ENCODE peak calls at places on chromosomes 5 and 9, in six cellular contexts. G, O, J, L, V and Q are unnamed samples.

GRCh38 chr5:119427052-119427451 is 25.2 kb upstream of the HSD17B4 start:
- DNase-seq in L (no peak), G (no peak), O (no peak), V (no peak), J (no peak), Q (no peak)

GRCh38 chr5:94615843-94616242 is 2.6 kb downstream of the KIAA0825 start:
- DNase-seq in V (no peak), L (no peak), G (no peak), J (no peak), O (no peak), Q (no peak)

GRCh38 chr9:20024159-20024571 is 235.3 kb upstream of the SLC24A2 start:
- DNase-seq in V (no peak), G (no peak), O (no peak), J (no peak), L (no peak), Q (no peak)

GRCh38 chr9:134488251-134488900 is 153.2 kb upstream of the COL5A1 start:
- DNase-seq in V (no peak), G (no peak), O (no peak), L (no peak), J (no peak), Q (peak; percentile 43)

GRCh38 chr5:123813937-123814624 is 302.1 kb downstream of the CSNK1G3 start:
- DNase-seq in V (no peak), J (peak; percentile 43), O (no peak), G (peak; percentile 19), L (no peak), Q (peak; percentile 29)

GRCh38 chr5:108046955-108047670 is 334.8 kb downstream of the FBXL17 start:
- DNase-seq in V (no peak), L (no peak), J (no peak), G (no peak), O (no peak), Q (no peak)

GRCh38 chr9:125430611-125431305 is 169.1 kb downstream of the GAPVD1 start:
- DNase-seq in V (no peak), O (no peak), G (no peak), J (no peak), L (no peak), Q (no peak)

GRCh38 chr9:136255166-136255538 is 9.5 kb upstream of the QSOX2 start:
- DNase-seq in J (no peak), L (no peak), V (no peak), O (peak; percentile 27), G (no peak), Q (no peak)

GRCh38 chr9:74953235-74953741 is 576 bp upstream of the C9orf40 start:
- DNase-seq in L (no peak), V (no peak), J (no peak), O (no peak), G (no peak), Q (no peak)

GRCh38 chr5:137075163-137075970 is 423.8 kb downstream of the SPOCK1 start:
- DNase-seq in J (no peak), G (peak; percentile 77), O (peak; percentile 69), L (peak; percentile 69), V (peak; percentile 82), Q (peak; percentile 66)

GRCh38 chr5:58262226-58262625 is 197.7 kb downstream of the PLK2 start:
- DNase-seq in J (no peak), L (no peak), V (no peak), O (no peak), G (no peak), Q (no peak)

GRCh38 chr5:17081142-17081541 is 136.3 kb upstream of the BASP1 start:
- DNase-seq in O (no peak), L (no peak), V (no peak), J (no peak), G (no peak), Q (no peak)

GRCh38 chr9:109381011-109381729 is 60.3 kb upstream of the EPB41L4B start:
- DNase-seq in J (no peak), L (no peak), G (no peak), V (no peak), O (peak; percentile 38), Q (no peak)

GRCh38 chr5:136128416-136128935 is 4.2 kb upstream of the SMAD5 start:
- DNase-seq in J (no peak), O (no peak), L (no peak), G (no peak), V (no peak), Q (no peak)

GRCh38 chr9:132026932-132027585 is 52.6 kb downstream of the MED27 start:
- DNase-seq in O (no peak), J (no peak), L (no peak), G (no peak), V (no peak), Q (peak; percentile 68)

GRCh38 chr9:10633785-10634184 is 21.0 kb upstream of the PTPRD start:
- DNase-seq in O (no peak), J (no peak), V (no peak), G (no peak), L (no peak), Q (peak; percentile 15)

GRCh38 chr5:124659798-124660197 is 86.6 kb downstream of the ZNF608 start:
- DNase-seq in G (no peak), L (no peak), J (no peak), O (no peak), V (no peak), Q (no peak)

GRCh38 chr9:131734165-131734610 is 5.7 kb downstream of the RAPGEF1 start:
- DNase-seq in L (no peak), V (no peak), G (peak; percentile 56), O (no peak), J (no peak), Q (peak; percentile 50)

GRCh38 chr5:97923997-97924396 is 741.0 kb upstream of the RIOK2 start:
- DNase-seq in L (no peak), V (no peak), O (no peak), J (peak; percentile 45), G (no peak), Q (no peak)

GRCh38 chr9:123928471-123929176 is 1.3 kb downstream of the DENND1A start:
- DNase-seq in L (no peak), O (no peak), J (no peak), G (peak; percentile 60), V (no peak), Q (no peak)

GRCh38 chr5:179270581-179271300 is 74.5 kb downstream of the ADAMTS2 start:
- DNase-seq in O (no peak), J (no peak), G (peak; percentile 74), V (no peak), L (no peak), Q (no peak)

GRCh38 chr5:93887678-93888077 is 146.3 kb upstream of the POU5F2 start:
- DNase-seq in V (no peak), J (no peak), G (no peak), O (no peak), L (no peak), Q (no peak)

GRCh38 chr5:17412760-17413671 is 85.0 kb upstream of the TAF11L2 start:
- DNase-seq in G (no peak), O (no peak), J (no peak), V (peak; percentile 16), L (no peak), Q (no peak)

GRCh38 chr5:62376064-62376463 is 27.6 kb downstream of the DIMT1 start:
- DNase-seq in G (no peak), L (peak; percentile 21), J (no peak), V (peak; percentile 44), O (no peak), Q (no peak)

GRCh38 chr9:125924351-125924750 is 177.2 kb downstream of the PBX3 start:
- DNase-seq in J (no peak), G (no peak), O (no peak), V (no peak), L (no peak), Q (no peak)

GRCh38 chr5:109345699-109346098 is 64.1 kb downstream of the PJA2 start:
- DNase-seq in V (no peak), O (no peak), J (no peak), G (no peak), L (no peak), Q (no peak)

GRCh38 chr9:27426717-27427645 is 97.1 kb upstream of the IFNK start:
- DNase-seq in O (no peak), G (no peak), V (no peak), L (no peak), J (no peak), Q (peak; percentile 39)

DNA sequence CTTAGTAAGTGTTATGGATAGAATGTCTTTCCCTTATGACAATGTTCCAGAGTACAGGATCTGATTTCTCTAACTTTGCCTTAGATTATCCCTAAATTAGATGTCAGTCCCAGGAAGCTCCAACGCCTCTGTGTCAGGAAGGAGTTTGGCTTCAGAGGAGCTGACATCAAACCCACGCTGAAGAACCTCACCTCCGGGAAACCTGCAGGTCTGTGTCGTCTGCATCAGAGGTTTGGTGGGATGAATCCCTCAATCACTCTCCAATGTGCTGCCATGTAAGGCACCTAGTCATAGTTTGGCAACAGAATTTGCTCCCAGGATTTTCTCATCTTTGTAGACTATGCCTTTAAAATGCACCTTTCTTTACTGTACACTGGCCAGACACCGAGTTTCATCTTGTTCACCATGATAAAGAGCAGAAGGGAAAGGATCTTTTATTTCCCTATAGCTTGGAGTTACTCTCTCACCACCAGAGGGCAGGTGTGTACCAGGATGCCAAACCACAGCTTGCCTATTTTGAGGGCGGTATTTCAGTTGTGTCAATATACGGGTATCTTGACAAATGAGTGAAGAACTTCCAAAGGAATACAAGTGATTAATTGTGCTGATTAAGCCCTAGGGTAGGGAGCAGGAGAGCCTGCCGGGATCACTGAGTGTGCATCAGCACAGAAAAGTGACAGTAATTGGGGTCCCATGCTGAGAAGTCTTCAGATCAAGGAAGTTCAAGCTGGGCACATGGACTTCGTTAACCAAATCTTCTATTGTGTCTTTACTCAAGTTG is 23.4 kb downstream of the MINAR2 start:
- DNase-seq in O (peak; percentile 59), J (peak; percentile 4), G (peak; percentile 27), L (peak; percentile 56), V (peak; percentile 27), Q (peak; percentile 32)
- TF ChIP-seq JUND in O (no peak), J (no peak), G (no peak), L (no peak), V (no peak), Q (no peak)

GRCh38 chr9:96113045-96113444 is 188.9 kb downstream of the HSD17B3 start:
- DNase-seq in J (no peak), V (no peak), G (no peak), O (no peak), L (no peak), Q (no peak)

GRCh38 chr9:96107436-96107835 is 194.5 kb downstream of the HSD17B3 start:
- DNase-seq in O (no peak), V (no peak), L (no peak), G (no peak), J (no peak), Q (no peak)

GRCh38 chr9:96109718-96110351 is 192.1 kb downstream of the HSD17B3 start:
- DNase-seq in V (no peak), J (no peak), O (no peak), L (no peak), G (no peak), Q (no peak)
- TF ChIP-seq JUND in V (no peak), J (no peak), O (no peak), L (no peak), G (no peak), Q (no peak)

GRCh38 chr5:80105698-80106439 is 70.7 kb downstream of the THBS4 start:
- DNase-seq in O (peak; percentile 88), G (no peak), L (no peak), J (no peak), V (no peak), Q (no peak)
- TF ChIP-seq JUND in O (no peak), G (no peak), L (no peak), J (no peak), V (no peak), Q (no peak)

DNA sequence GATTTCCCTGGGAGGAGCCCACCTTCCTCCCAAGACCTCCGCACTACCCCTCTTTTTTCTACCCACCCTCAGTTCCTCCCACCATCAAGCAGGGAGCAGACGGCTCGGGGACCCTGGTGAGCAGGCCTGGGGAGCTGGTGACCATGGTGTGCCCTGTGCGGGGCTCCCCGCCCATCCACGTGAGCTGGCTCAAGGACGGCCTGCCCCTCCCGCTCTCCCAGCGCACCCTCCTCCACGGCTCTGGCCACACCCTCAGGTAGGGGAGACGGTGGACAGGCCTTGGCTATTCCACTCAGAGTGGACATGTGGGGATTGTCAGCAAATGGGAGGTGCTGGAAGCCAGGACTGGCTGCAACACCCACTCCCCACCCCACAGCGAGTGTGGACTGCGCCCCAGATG is 52.9 kb upstream of the ASS1 start:
- DNase-seq in L (no peak), J (no peak), V (no peak), O (no peak), G (no peak), Q (no peak)
- TF ChIP-seq JUND in L (no peak), J (no peak), V (no peak), O (no peak), G (no peak), Q (no peak)